ENCODE peak calls at places on chromosomes 12 and 14, in five cellular contexts. One of them, this sample, is unnamed.

GRCh38 chr12:128637616-128638606 is 185.8 kb downstream of the SLC15A4 start:
- DNase-seq in neural progenitor cell: no peak
- DNase-seq in Karpas-422: no peak
- DNase-seq in astrocyte: no peak
- DNase-seq in K562: no peak
- DNase-seq in this sample: no peak

GRCh38 chr12:80100566-80100965 is 1.2 kb downstream of the OTOGL start:
- DNase-seq in neural progenitor cell: no peak
- DNase-seq in K562: no peak
- DNase-seq in astrocyte: peak
- DNase-seq in Karpas-422: no peak
- DNase-seq in this sample: peak

GRCh38 chr12:70590051-70590450 is 47.2 kb downstream of the PTPRB start:
- DNase-seq in astrocyte: peak
- DNase-seq in K562: peak
- DNase-seq in neural progenitor cell: peak
- DNase-seq in Karpas-422: peak
- DNase-seq in this sample: peak

GRCh38 chr12:66111605-66112004 is 18.9 kb downstream of the LLPH start:
- DNase-seq in K562: no peak
- DNase-seq in astrocyte: no peak
- DNase-seq in neural progenitor cell: no peak
- DNase-seq in Karpas-422: no peak
- DNase-seq in this sample: no peak

GRCh38 chr12:31737763-31738162 is 8.9 kb upstream of the AMN1 start:
- DNase-seq in Karpas-422: no peak
- DNase-seq in K562: no peak
- DNase-seq in astrocyte: no peak
- DNase-seq in neural progenitor cell: no peak
- DNase-seq in this sample: no peak

GRCh38 chr14:81415781-81416180 is 15.7 kb upstream of the STON2 start:
- DNase-seq in neural progenitor cell: no peak
- DNase-seq in K562: no peak
- DNase-seq in Karpas-422: no peak
- DNase-seq in astrocyte: no peak
- DNase-seq in this sample: no peak

GRCh38 chr14:69093551-69094421 is 59.1 kb downstream of the DCAF5 start:
- DNase-seq in Karpas-422: no peak
- DNase-seq in astrocyte: peak
- DNase-seq in K562: no peak
- DNase-seq in neural progenitor cell: peak
- DNase-seq in this sample: peak

GRCh38 chr14:22333408-22334274 is 255.4 kb downstream of the DAD1 start:
- DNase-seq in neural progenitor cell: peak
- DNase-seq in Karpas-422: no peak
- DNase-seq in K562: peak
- DNase-seq in astrocyte: peak
- DNase-seq in this sample: peak

GRCh38 chr12:18696971-18697602 is 40.7 kb downstream of the PLCZ1 start:
- DNase-seq in neural progenitor cell: no peak
- DNase-seq in Karpas-422: no peak
- DNase-seq in K562: peak
- DNase-seq in astrocyte: peak
- DNase-seq in this sample: peak

GRCh38 chr14:34684578-34684977 is 29.8 kb downstream of the CFL2 start:
- DNase-seq in neural progenitor cell: no peak
- DNase-seq in astrocyte: peak
- DNase-seq in Karpas-422: no peak
- DNase-seq in K562: no peak
- DNase-seq in this sample: peak

GRCh38 chr12:95102916-95103671 is 29.7 kb upstream of the NR2C1 start:
- DNase-seq in Karpas-422: peak
- DNase-seq in K562: no peak
- DNase-seq in neural progenitor cell: no peak
- DNase-seq in astrocyte: peak
- DNase-seq in this sample: peak

GRCh38 chr14:31788340-31788739 is 227.1 kb downstream of the NUBPL start:
- DNase-seq in neural progenitor cell: no peak
- DNase-seq in K562: no peak
- DNase-seq in Karpas-422: no peak
- DNase-seq in astrocyte: no peak
- DNase-seq in this sample: no peak

GRCh38 chr12:54404061-54405004 is 14.7 kb downstream of the ITGA5 start:
- DNase-seq in Karpas-422: peak
- DNase-seq in astrocyte: no peak
- DNase-seq in neural progenitor cell: peak
- DNase-seq in K562: peak
- DNase-seq in this sample: peak

GRCh38 chr12:34294671-34295365 is 272.5 kb downstream of the ALG10 start:
- DNase-seq in K562: no peak
- DNase-seq in astrocyte: no peak
- DNase-seq in neural progenitor cell: no peak
- DNase-seq in Karpas-422: no peak
- DNase-seq in this sample: no peak

GRCh38 chr14:38868415-38869290 is 234.4 kb downstream of the SEC23A start:
- DNase-seq in K562: no peak
- DNase-seq in Karpas-422: no peak
- DNase-seq in astrocyte: no peak
- DNase-seq in neural progenitor cell: no peak
- DNase-seq in this sample: no peak

GRCh38 chr14:87615822-87616679 is 376.9 kb downstream of the GALC start:
- DNase-seq in neural progenitor cell: peak
- DNase-seq in K562: peak
- DNase-seq in Karpas-422: peak
- DNase-seq in astrocyte: no peak
- DNase-seq in this sample: peak

GRCh38 chr12:39538679-39539104 is 80.9 kb downstream of the ABCD2 start:
- DNase-seq in K562: peak
- DNase-seq in neural progenitor cell: no peak
- DNase-seq in astrocyte: no peak
- DNase-seq in Karpas-422: no peak
- DNase-seq in this sample: no peak

GRCh38 chr12:59548930-59549329 is 46.9 kb upstream of the SLC16A7 start:
- DNase-seq in neural progenitor cell: peak
- DNase-seq in K562: no peak
- DNase-seq in astrocyte: no peak
- DNase-seq in Karpas-422: no peak
- DNase-seq in this sample: no peak

GRCh38 chr12:55809274-55809673 is 8.2 kb downstream of the SARNP start:
- DNase-seq in neural progenitor cell: no peak
- DNase-seq in Karpas-422: no peak
- DNase-seq in K562: no peak
- DNase-seq in astrocyte: no peak
- DNase-seq in this sample: no peak

GRCh38 chr14:104401785-104402184 is 177.8 kb upstream of the C14orf180 start:
- DNase-seq in astrocyte: no peak
- DNase-seq in Karpas-422: no peak
- DNase-seq in neural progenitor cell: no peak
- DNase-seq in K562: no peak
- DNase-seq in this sample: no peak

GRCh38 chr12:124523071-124523470 is 44.3 kb downstream of the NCOR2 start:
- DNase-seq in astrocyte: no peak
- DNase-seq in neural progenitor cell: no peak
- DNase-seq in Karpas-422: no peak
- DNase-seq in K562: no peak
- DNase-seq in this sample: no peak

GRCh38 chr14:96688629-96689028 is 108.6 kb upstream of the VRK1 start:
- DNase-seq in Karpas-422: no peak
- DNase-seq in K562: no peak
- DNase-seq in neural progenitor cell: no peak
- DNase-seq in astrocyte: no peak
- DNase-seq in this sample: no peak

GRCh38 chr12:48946206-48946605 is 11.1 kb downstream of the ARF3 start:
- DNase-seq in Karpas-422: no peak
- DNase-seq in K562: no peak
- DNase-seq in astrocyte: no peak
- DNase-seq in neural progenitor cell: no peak
- DNase-seq in this sample: no peak

GRCh38 chr12:15883536-15883935 is 1.3 kb downstream of the STRAP start:
- DNase-seq in neural progenitor cell: no peak
- DNase-seq in K562: no peak
- DNase-seq in astrocyte: no peak
- DNase-seq in Karpas-422: no peak
- DNase-seq in this sample: peak
- H3K4me2 ChIP-seq in neural progenitor cell: peak
- H3K4me2 ChIP-seq in K562: peak
- H3K4me2 ChIP-seq in astrocyte: peak
- H3K4me2 ChIP-seq in Karpas-422: peak
- H3K4me2 ChIP-seq in this sample: peak

GRCh38 chr12:108477881-108478259 is 37.2 kb upstream of the FICD start:
- DNase-seq in neural progenitor cell: no peak
- DNase-seq in Karpas-422: no peak
- DNase-seq in K562: no peak
- DNase-seq in astrocyte: no peak
- DNase-seq in this sample: no peak
- H2AFZ ChIP-seq in neural progenitor cell: no peak
- H2AFZ ChIP-seq in Karpas-422: no peak
- H2AFZ ChIP-seq in K562: peak
- H2AFZ ChIP-seq in astrocyte: no peak
- H2AFZ ChIP-seq in this sample: no peak

GRCh38 chr12:21776242-21776641 is 1.7 kb upstream of the KCNJ8 start:
- DNase-seq in astrocyte: no peak
- DNase-seq in Karpas-422: no peak
- DNase-seq in K562: no peak
- DNase-seq in neural progenitor cell: no peak
- DNase-seq in this sample: no peak

GRCh38 chr12:21775130-21775920 is 819 bp upstream of the KCNJ8 start:
- DNase-seq in K562: no peak
- DNase-seq in astrocyte: no peak
- DNase-seq in Karpas-422: no peak
- DNase-seq in neural progenitor cell: no peak
- DNase-seq in this sample: no peak

GRCh38 chr12:21773263-21773741 is 1.2 kb downstream of the KCNJ8 start:
- DNase-seq in neural progenitor cell: peak
- DNase-seq in K562: peak
- DNase-seq in astrocyte: peak
- DNase-seq in Karpas-422: peak
- DNase-seq in this sample: peak

GRCh38 chr12:21774358-21775129 is at the start of gene KCNJ8:
- DNase-seq in K562: peak
- DNase-seq in astrocyte: peak
- DNase-seq in Karpas-422: no peak
- DNase-seq in neural progenitor cell: peak
- DNase-seq in this sample: peak

DNA sequence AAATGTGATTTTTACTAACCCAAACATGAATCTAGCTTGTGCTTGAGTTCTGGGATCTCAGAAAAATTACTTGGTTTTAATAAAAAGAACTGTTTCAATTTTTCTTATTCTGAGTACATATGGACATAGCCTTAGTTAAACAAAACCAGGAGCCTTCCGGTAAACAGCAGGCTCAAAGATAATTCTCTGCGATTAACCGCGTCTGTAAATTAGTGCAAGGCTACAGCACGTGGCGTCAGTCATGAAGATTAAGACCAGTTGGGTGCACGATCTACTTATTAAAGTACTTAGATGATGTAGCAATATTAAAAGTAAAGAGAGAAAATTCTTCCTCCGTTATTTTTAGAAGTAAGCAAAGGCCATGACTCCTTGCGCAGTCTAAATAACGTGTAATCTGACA is 707 bp downstream of the KCNJ8 start:
- DNase-seq in astrocyte: no peak
- DNase-seq in Karpas-422: no peak
- DNase-seq in K562: no peak
- DNase-seq in neural progenitor cell: peak
- DNase-seq in this sample: no peak
- H3K27ac ChIP-seq in astrocyte: no peak
- H3K27ac ChIP-seq in Karpas-422: no peak
- H3K27ac ChIP-seq in K562: peak
- H3K27ac ChIP-seq in neural progenitor cell: no peak
- H3K27ac ChIP-seq in this sample: peak

GRCh38 chr12:58252914-58253313 is 311.5 kb downstream of the ATP23 start:
- DNase-seq in Karpas-422: no peak
- DNase-seq in neural progenitor cell: no peak
- DNase-seq in astrocyte: no peak
- DNase-seq in K562: no peak
- DNase-seq in this sample: no peak
- H3K4me2 ChIP-seq in Karpas-422: no peak
- H3K4me2 ChIP-seq in neural progenitor cell: no peak
- H3K4me2 ChIP-seq in astrocyte: no peak
- H3K4me2 ChIP-seq in K562: no peak
- H3K4me2 ChIP-seq in this sample: no peak

GRCh38 chr14:54974773-54975414 is 52.0 kb downstream of the WDHD1 start:
- DNase-seq in neural progenitor cell: no peak
- DNase-seq in astrocyte: peak
- DNase-seq in K562: no peak
- DNase-seq in Karpas-422: no peak
- DNase-seq in this sample: peak

GRCh38 chr14:54979039-54979438 is 47.9 kb downstream of the WDHD1 start:
- DNase-seq in K562: no peak
- DNase-seq in neural progenitor cell: no peak
- DNase-seq in Karpas-422: no peak
- DNase-seq in astrocyte: no peak
- DNase-seq in this sample: no peak

GRCh38 chr14:54981698-54982097 is 45.2 kb downstream of the WDHD1 start:
- DNase-seq in astrocyte: no peak
- DNase-seq in neural progenitor cell: no peak
- DNase-seq in Karpas-422: peak
- DNase-seq in K562: no peak
- DNase-seq in this sample: peak

GRCh38 chr14:54976316-54976715 is 50.6 kb downstream of the WDHD1 start:
- DNase-seq in neural progenitor cell: no peak
- DNase-seq in astrocyte: peak
- DNase-seq in Karpas-422: no peak
- DNase-seq in K562: no peak
- DNase-seq in this sample: peak

GRCh38 chr14:54975856-54976255 is 51.0 kb downstream of the WDHD1 start:
- DNase-seq in Karpas-422: no peak
- DNase-seq in astrocyte: peak
- DNase-seq in neural progenitor cell: no peak
- DNase-seq in K562: no peak
- DNase-seq in this sample: peak
- H2AFZ ChIP-seq in Karpas-422: no peak
- H2AFZ ChIP-seq in astrocyte: no peak
- H2AFZ ChIP-seq in neural progenitor cell: no peak
- H2AFZ ChIP-seq in K562: no peak
- H2AFZ ChIP-seq in this sample: no peak

GRCh38 chr14:54570651-54571415 is 3.9 kb downstream of the SAMD4A start:
- DNase-seq in Karpas-422: no peak
- DNase-seq in astrocyte: peak
- DNase-seq in neural progenitor cell: no peak
- DNase-seq in K562: no peak
- DNase-seq in this sample: peak
- H3K27ac ChIP-seq in Karpas-422: peak
- H3K27ac ChIP-seq in astrocyte: peak
- H3K27ac ChIP-seq in neural progenitor cell: no peak
- H3K27ac ChIP-seq in K562: no peak
- H3K27ac ChIP-seq in this sample: peak